ENCODE peak calls at places on chromosomes 16 and 17, in five cellular contexts. T is heart left ventricle, E is OCI-M1, M is fibroblast of lung, H is A549. J is an unnamed sample.
A peak's percentile ranks its signal among the peaks of the same experiment; 100 is the strongest.

GRCh38 chr17:2262146-2262587 is 41.4 kb downstream of the SMG6 start:
- DNase-seq in T (no peak), E (no peak), M (peak; percentile 92), H (no peak), J (no peak)

GRCh38 chr17:73304971-73305786 is 6.6 kb downstream of the CDC42EP4 start:
- DNase-seq in T (peak; percentile 81), E (peak; percentile 81), M (peak; percentile 79), H (peak; percentile 71), J (no peak)

GRCh38 chr17:80524150-80524712 is 20.4 kb upstream of the RPTOR start:
- DNase-seq in T (no peak), E (no peak), M (no peak), H (no peak), J (no peak)

GRCh38 chr16:1324286-1324826 is 9.1 kb upstream of the BAIAP3 start:
- DNase-seq in T (no peak), E (no peak), M (no peak), H (no peak), J (no peak)

GRCh38 chr16:71626858-71627213 is 852 bp downstream of the MARVELD3 start:
- DNase-seq in T (no peak), E (no peak), M (no peak), H (peak; percentile 45), J (no peak)

GRCh38 chr17:17344507-17345293 is 41.5 kb downstream of the NT5M start:
- DNase-seq in T (peak; percentile 48), E (no peak), M (no peak), H (no peak), J (no peak)

GRCh38 chr17:29251184-29251583 is 4.5 kb downstream of the CRYBA1 start:
- DNase-seq in T (no peak), E (no peak), M (no peak), H (no peak), J (no peak)

GRCh38 chr17:40564883-40565744 is at the start of gene CCR7:
- DNase-seq in T (no peak), E (peak; percentile 59), M (no peak), H (no peak), J (no peak)

GRCh38 chr17:18226284-18226945 is 980 bp downstream of the LLGL1 start:
- DNase-seq in T (no peak), E (no peak), M (peak; percentile 11), H (no peak), J (no peak)

GRCh38 chr17:76523084-76524037 is 14.1 kb downstream of the CYGB start:
- DNase-seq in T (peak; percentile 91), E (peak; percentile 74), M (peak; percentile 30), H (peak; percentile 93), J (peak; percentile 89)

GRCh38 chr16:68235882-68236803 is at the start of gene ESRP2:
- DNase-seq in T (peak; percentile 76), E (no peak), M (no peak), H (no peak), J (peak; percentile 86)

GRCh38 chr17:35708951-35709350 is 22.5 kb upstream of the RASL10B start:
- DNase-seq in T (no peak), E (no peak), M (no peak), H (no peak), J (no peak)

GRCh38 chr16:79800016-79800608 is 199.6 kb upstream of the MAF start:
- DNase-seq in T (no peak), E (no peak), M (no peak), H (no peak), J (no peak)

GRCh38 chr17:42387221-42387657 is 1.0 kb downstream of the STAT3 start:
- DNase-seq in T (no peak), E (peak; percentile 67), M (peak; percentile 76), H (no peak), J (no peak)

GRCh38 chr16:76059186-76059585 is 218.0 kb upstream of the CNTNAP4 start:
- DNase-seq in T (no peak), E (no peak), M (no peak), H (no peak), J (no peak)

GRCh38 chr16:68223072-68223471 is 12.9 kb downstream of the ESRP2 start:
- DNase-seq in T (no peak), E (no peak), M (no peak), H (no peak), J (no peak)

GRCh38 chr16:84838383-84838948 is 18.7 kb downstream of the CRISPLD2 start:
- DNase-seq in T (no peak), E (no peak), M (peak; percentile 48), H (no peak), J (no peak)

GRCh38 chr16:80125677-80126076 is 415.1 kb upstream of the DYNLRB2 start:
- DNase-seq in T (peak; percentile 58), E (no peak), M (peak; percentile 16), H (no peak), J (no peak)

GRCh38 chr16:4332083-4332482 is 16.2 kb downstream of the GLIS2 start:
- DNase-seq in T (no peak), E (no peak), M (no peak), H (no peak), J (no peak)

GRCh38 chr16:86826931-86827330 is 248.6 kb downstream of the FOXL1 start:
- DNase-seq in T (no peak), E (no peak), M (peak; percentile 84), H (no peak), J (no peak)

GRCh38 chr17:38809828-38810227 is 10.5 kb upstream of the PIP4K2B start:
- DNase-seq in T (no peak), E (no peak), M (no peak), H (no peak), J (no peak)

GRCh38 chr17:60388742-60389141 is 3.2 kb downstream of the USP32 start:
- DNase-seq in T (no peak), E (peak; percentile 86), M (no peak), H (no peak), J (no peak)

GRCh38 chr16:13803974-13804373 is 116.0 kb upstream of the ERCC4 start:
- DNase-seq in T (no peak), E (no peak), M (no peak), H (no peak), J (no peak)